ENCODE peak calls at places on chromosomes 13 and 19, in nine cellular contexts. One of them, this sample, is unnamed.

GRCh38 chr13:113064534-113065405 is 40.8 kb upstream of the F7 start:
- DNase-seq in mesenchymal stem cell: peak; percentile 49
- DNase-seq in kidney: peak; percentile 52
- DNase-seq in IMR-90: peak; percentile 60
- DNase-seq in ascending aorta: no peak
- DNase-seq in iPS DF 6.9: no peak
- DNase-seq in ovary: no peak
- DNase-seq in substantia nigra: no peak
- DNase-seq in upper lobe of left lung: no peak
- DNase-seq in this sample: no peak

GRCh38 chr19:58557253-58558065 is 952 bp downstream of the UBE2M start:
- DNase-seq in mesenchymal stem cell: no peak
- DNase-seq in kidney: peak; percentile 73
- DNase-seq in IMR-90: no peak
- DNase-seq in ascending aorta: no peak
- DNase-seq in iPS DF 6.9: no peak
- DNase-seq in ovary: peak; percentile 43
- DNase-seq in substantia nigra: no peak
- DNase-seq in upper lobe of left lung: no peak
- DNase-seq in this sample: peak; percentile 5

GRCh38 chr13:98581377-98581776 is 4.5 kb upstream of the STK24 start:
- DNase-seq in mesenchymal stem cell: no peak
- DNase-seq in kidney: no peak
- DNase-seq in IMR-90: no peak
- DNase-seq in ascending aorta: no peak
- DNase-seq in iPS DF 6.9: no peak
- DNase-seq in ovary: no peak
- DNase-seq in substantia nigra: no peak
- DNase-seq in upper lobe of left lung: no peak
- DNase-seq in this sample: no peak

GRCh38 chr13:30332516-30333165 is 25.3 kb upstream of the KATNAL1 start:
- DNase-seq in mesenchymal stem cell: no peak
- DNase-seq in kidney: no peak
- DNase-seq in IMR-90: no peak
- DNase-seq in ascending aorta: no peak
- DNase-seq in iPS DF 6.9: no peak
- DNase-seq in ovary: no peak
- DNase-seq in substantia nigra: no peak
- DNase-seq in upper lobe of left lung: no peak
- DNase-seq in this sample: peak; percentile 22

GRCh38 chr19:16867211-16867610 is 21.6 kb upstream of the F2RL3 start:
- DNase-seq in mesenchymal stem cell: no peak
- DNase-seq in kidney: no peak
- DNase-seq in IMR-90: no peak
- DNase-seq in ascending aorta: no peak
- DNase-seq in iPS DF 6.9: no peak
- DNase-seq in ovary: no peak
- DNase-seq in substantia nigra: no peak
- DNase-seq in upper lobe of left lung: no peak
- DNase-seq in this sample: no peak

GRCh38 chr19:31892060-31892459 is 453.4 kb upstream of the ZNF507 start:
- DNase-seq in mesenchymal stem cell: no peak
- DNase-seq in kidney: no peak
- DNase-seq in IMR-90: no peak
- DNase-seq in ascending aorta: no peak
- DNase-seq in iPS DF 6.9: no peak
- DNase-seq in ovary: no peak
- DNase-seq in substantia nigra: no peak
- DNase-seq in upper lobe of left lung: no peak
- DNase-seq in this sample: no peak

GRCh38 chr19:17249887-17250548 is 4.3 kb upstream of the NR2F6 start:
- DNase-seq in mesenchymal stem cell: no peak
- DNase-seq in kidney: no peak
- DNase-seq in IMR-90: no peak
- DNase-seq in ascending aorta: no peak
- DNase-seq in iPS DF 6.9: no peak
- DNase-seq in ovary: no peak
- DNase-seq in substantia nigra: no peak
- DNase-seq in upper lobe of left lung: no peak
- DNase-seq in this sample: no peak

GRCh38 chr13:44541601-44542000 is 34.5 kb downstream of the TSC22D1 start:
- DNase-seq in mesenchymal stem cell: no peak
- DNase-seq in kidney: no peak
- DNase-seq in IMR-90: no peak
- DNase-seq in ascending aorta: no peak
- DNase-seq in iPS DF 6.9: no peak
- DNase-seq in ovary: no peak
- DNase-seq in substantia nigra: no peak
- DNase-seq in upper lobe of left lung: no peak
- DNase-seq in this sample: no peak

GRCh38 chr13:40344270-40345148 is 321.9 kb downstream of the FOXO1 start:
- DNase-seq in mesenchymal stem cell: no peak
- DNase-seq in kidney: no peak
- DNase-seq in IMR-90: no peak
- DNase-seq in ascending aorta: no peak
- DNase-seq in iPS DF 6.9: no peak
- DNase-seq in ovary: no peak
- DNase-seq in substantia nigra: no peak
- DNase-seq in upper lobe of left lung: no peak
- DNase-seq in this sample: no peak

GRCh38 chr19:46350029-46350757 is 3.3 kb downstream of the PPP5C start:
- DNase-seq in mesenchymal stem cell: no peak
- DNase-seq in kidney: no peak
- DNase-seq in IMR-90: no peak
- DNase-seq in ascending aorta: no peak
- DNase-seq in iPS DF 6.9: no peak
- DNase-seq in ovary: no peak
- DNase-seq in substantia nigra: no peak
- DNase-seq in upper lobe of left lung: no peak
- DNase-seq in this sample: no peak

GRCh38 chr19:54156490-54156889 is 3.0 kb downstream of the LENG1 start:
- DNase-seq in mesenchymal stem cell: no peak
- DNase-seq in kidney: no peak
- DNase-seq in IMR-90: no peak
- DNase-seq in ascending aorta: no peak
- DNase-seq in iPS DF 6.9: no peak
- DNase-seq in ovary: no peak
- DNase-seq in substantia nigra: no peak
- DNase-seq in upper lobe of left lung: no peak
- DNase-seq in this sample: no peak

GRCh38 chr19:15291666-15292065 is 40.7 kb downstream of the BRD4 start:
- DNase-seq in mesenchymal stem cell: peak; percentile 34
- DNase-seq in kidney: no peak
- DNase-seq in IMR-90: peak; percentile 81
- DNase-seq in ascending aorta: no peak
- DNase-seq in iPS DF 6.9: no peak
- DNase-seq in ovary: no peak
- DNase-seq in substantia nigra: no peak
- DNase-seq in upper lobe of left lung: no peak
- DNase-seq in this sample: no peak
- H3K27ac ChIP-seq in mesenchymal stem cell: no peak overlapping the region
- H3K27ac ChIP-seq in kidney: no peak overlapping the region
- H3K27ac ChIP-seq in IMR-90: no peak overlapping the region
- H3K27ac ChIP-seq in ascending aorta: no peak overlapping the region
- H3K27ac ChIP-seq in iPS DF 6.9: no peak overlapping the region
- H3K27ac ChIP-seq in ovary: no peak overlapping the region
- H3K27ac ChIP-seq in substantia nigra: no peak overlapping the region
- H3K27ac ChIP-seq in upper lobe of left lung: no peak overlapping the region
- H3K27ac ChIP-seq in this sample: no peak overlapping the region

DNA sequence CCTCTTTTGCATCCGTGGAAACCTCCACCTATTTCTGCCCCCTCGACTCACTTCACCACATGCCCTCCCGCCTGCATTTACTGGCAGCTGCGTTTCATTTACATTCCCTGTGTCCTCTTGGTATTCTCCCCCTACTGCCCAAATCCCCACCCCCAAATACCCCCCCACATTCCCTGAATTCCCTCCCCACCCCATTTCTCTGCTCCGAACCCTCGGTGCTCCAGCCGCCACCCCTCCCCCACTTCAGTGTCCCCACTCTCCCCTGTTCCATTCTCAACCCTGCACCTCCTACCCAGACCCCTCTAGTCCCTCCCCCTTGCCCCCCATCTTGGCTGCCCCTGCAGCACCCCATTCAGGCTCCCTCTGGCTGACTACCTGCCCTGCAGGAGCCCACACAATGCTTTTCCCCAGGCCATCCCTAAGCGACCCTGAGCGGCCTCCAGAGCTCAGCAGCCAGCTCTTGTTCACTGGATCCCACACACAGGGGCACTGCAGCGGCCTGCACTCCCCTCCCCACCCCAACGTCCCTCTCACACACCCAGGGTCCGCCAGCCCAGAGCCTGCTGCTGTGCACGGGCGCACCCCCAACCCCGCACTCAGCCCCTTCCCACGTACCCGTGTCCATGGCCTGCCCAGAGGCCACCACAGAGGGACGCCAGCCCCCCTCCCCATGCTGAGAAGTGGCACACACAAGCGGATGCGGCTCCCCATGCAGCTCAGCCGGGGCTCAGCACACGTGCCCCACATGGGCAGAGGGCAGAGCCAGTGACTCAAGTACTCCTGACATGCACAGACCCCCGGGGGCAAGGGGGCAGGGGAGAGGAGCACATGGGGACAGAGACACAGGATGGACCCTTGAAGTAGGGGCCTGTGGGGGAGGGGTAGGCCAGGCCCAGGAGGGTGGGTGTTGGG is 26.3 kb downstream of the SHANK1 start:
- DNase-seq in mesenchymal stem cell: no peak
- DNase-seq in kidney: no peak
- DNase-seq in IMR-90: no peak
- DNase-seq in ascending aorta: no peak
- DNase-seq in iPS DF 6.9: no peak
- DNase-seq in ovary: no peak
- DNase-seq in substantia nigra: no peak
- DNase-seq in upper lobe of left lung: peak; percentile 59
- DNase-seq in this sample: no peak
- H3K27ac ChIP-seq in mesenchymal stem cell: no peak overlapping the region
- H3K27ac ChIP-seq in kidney: no peak overlapping the region
- H3K27ac ChIP-seq in IMR-90: no peak overlapping the region
- H3K27ac ChIP-seq in ascending aorta: no peak overlapping the region
- H3K27ac ChIP-seq in iPS DF 6.9: no peak overlapping the region
- H3K27ac ChIP-seq in ovary: no peak overlapping the region
- H3K27ac ChIP-seq in substantia nigra: no peak overlapping the region
- H3K27ac ChIP-seq in upper lobe of left lung: no peak overlapping the region
- H3K27ac ChIP-seq in this sample: no peak overlapping the region

DNA sequence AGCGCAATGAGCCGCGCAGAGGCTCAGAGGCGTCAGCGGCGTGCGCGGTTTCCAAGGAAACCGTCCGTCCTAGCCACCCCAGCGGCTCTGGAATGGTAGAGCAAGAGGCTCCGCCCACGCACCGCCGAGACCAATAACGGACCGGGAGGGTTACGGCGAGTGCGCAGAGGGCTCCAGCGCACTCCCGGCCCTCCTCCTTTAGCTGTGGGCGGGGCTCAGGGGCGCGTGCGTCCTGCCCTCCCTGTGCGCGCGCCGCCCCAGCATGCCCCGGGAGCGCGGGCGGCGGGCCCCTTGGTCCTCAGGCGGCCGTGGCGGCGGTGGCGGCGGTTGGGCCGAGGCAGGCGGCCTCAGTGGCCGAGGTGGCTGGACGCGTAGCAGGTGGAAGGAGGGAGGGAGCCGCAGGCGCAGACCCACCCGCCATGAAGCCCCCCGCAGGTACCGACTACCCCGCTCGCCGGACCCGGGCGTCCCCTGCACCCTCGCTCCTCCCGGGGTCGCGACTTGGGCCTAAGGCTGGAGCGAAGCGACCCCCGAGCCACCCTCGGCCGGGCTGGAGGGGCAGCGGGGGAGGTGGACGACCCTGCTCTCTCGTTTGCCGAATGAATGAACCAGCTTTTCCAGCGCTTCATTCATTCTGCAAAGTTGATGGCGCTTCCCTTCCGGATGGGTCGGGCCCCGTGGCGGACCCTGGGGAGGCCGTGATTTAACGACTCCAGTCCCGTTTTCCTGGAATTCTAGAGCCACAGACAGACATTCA is at the start of gene THOP1:
- DNase-seq in mesenchymal stem cell: peak; percentile 99
- DNase-seq in kidney: peak; percentile 100
- DNase-seq in IMR-90: peak; percentile 99
- DNase-seq in ascending aorta: peak; percentile 95
- DNase-seq in iPS DF 6.9: peak; percentile 98
- DNase-seq in ovary: peak; percentile 99
- DNase-seq in substantia nigra: peak; percentile 97
- DNase-seq in upper lobe of left lung: peak; percentile 98
- DNase-seq in this sample: peak; percentile 100
- H3K27ac ChIP-seq in mesenchymal stem cell: peak within 1 kb of the TSS; percentile 61
- H3K27ac ChIP-seq in kidney: peak within 1 kb of the TSS; percentile 84
- H3K27ac ChIP-seq in IMR-90: peak within 1 kb of the TSS; percentile 65
- H3K27ac ChIP-seq in ascending aorta: peak within 1 kb of the TSS; percentile 28
- H3K27ac ChIP-seq in iPS DF 6.9: no peak within 1 kb of the TSS
- H3K27ac ChIP-seq in ovary: no peak within 1 kb of the TSS
- H3K27ac ChIP-seq in substantia nigra: peak within 1 kb of the TSS; percentile 59
- H3K27ac ChIP-seq in upper lobe of left lung: peak within 1 kb of the TSS; percentile 36
- H3K27ac ChIP-seq in this sample: peak within 1 kb of the TSS; percentile 70

GRCh38 chr19:39142655-39143054 is 17.1 kb downstream of the PAK4 start:
- DNase-seq in mesenchymal stem cell: no peak
- DNase-seq in kidney: no peak
- DNase-seq in IMR-90: no peak
- DNase-seq in ascending aorta: no peak
- DNase-seq in iPS DF 6.9: no peak
- DNase-seq in ovary: no peak
- DNase-seq in substantia nigra: no peak
- DNase-seq in upper lobe of left lung: no peak
- DNase-seq in this sample: peak; percentile 5

GRCh38 chr19:39140195-39140516 is 14.6 kb downstream of the PAK4 start:
- DNase-seq in mesenchymal stem cell: no peak
- DNase-seq in kidney: no peak
- DNase-seq in IMR-90: no peak
- DNase-seq in ascending aorta: no peak
- DNase-seq in iPS DF 6.9: no peak
- DNase-seq in ovary: no peak
- DNase-seq in substantia nigra: no peak
- DNase-seq in upper lobe of left lung: no peak
- DNase-seq in this sample: no peak

GRCh38 chr19:39141929-39142328 is 16.3 kb downstream of the PAK4 start:
- DNase-seq in mesenchymal stem cell: no peak
- DNase-seq in kidney: no peak
- DNase-seq in IMR-90: no peak
- DNase-seq in ascending aorta: no peak
- DNase-seq in iPS DF 6.9: no peak
- DNase-seq in ovary: no peak
- DNase-seq in substantia nigra: no peak
- DNase-seq in upper lobe of left lung: no peak
- DNase-seq in this sample: no peak

GRCh38 chr19:39139305-39140194 is 14.0 kb downstream of the PAK4 start:
- DNase-seq in mesenchymal stem cell: no peak
- DNase-seq in kidney: no peak
- DNase-seq in IMR-90: no peak
- DNase-seq in ascending aorta: no peak
- DNase-seq in iPS DF 6.9: peak; percentile 50
- DNase-seq in ovary: no peak
- DNase-seq in substantia nigra: no peak
- DNase-seq in upper lobe of left lung: no peak
- DNase-seq in this sample: no peak

DNA sequence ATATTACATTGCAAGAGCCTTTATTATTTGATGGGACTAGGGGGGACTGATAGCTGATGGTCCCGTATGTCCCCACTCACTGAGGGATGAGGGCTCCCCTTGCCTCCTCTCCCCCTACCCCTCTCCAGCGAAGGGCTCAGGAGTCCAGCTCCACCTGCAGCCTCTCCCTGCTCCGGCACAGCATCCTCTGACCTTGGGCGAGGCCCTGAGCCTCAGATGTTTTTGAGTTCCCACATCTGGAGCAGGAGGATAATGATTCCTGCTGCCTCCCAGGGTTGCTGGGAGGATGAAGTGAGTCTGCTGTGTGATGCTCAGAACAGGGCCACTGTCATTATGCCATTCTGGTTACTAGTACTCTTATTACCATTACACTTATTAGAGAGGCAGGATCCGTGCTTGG is 15.0 kb downstream of the PAK4 start:
- DNase-seq in mesenchymal stem cell: no peak
- DNase-seq in kidney: no peak
- DNase-seq in IMR-90: no peak
- DNase-seq in ascending aorta: no peak
- DNase-seq in iPS DF 6.9: no peak
- DNase-seq in ovary: no peak
- DNase-seq in substantia nigra: no peak
- DNase-seq in upper lobe of left lung: no peak
- DNase-seq in this sample: no peak
- H3K27ac ChIP-seq in mesenchymal stem cell: peak overlapping the region; percentile 13
- H3K27ac ChIP-seq in kidney: no peak overlapping the region
- H3K27ac ChIP-seq in IMR-90: no peak overlapping the region
- H3K27ac ChIP-seq in ascending aorta: peak overlapping the region; percentile 47
- H3K27ac ChIP-seq in iPS DF 6.9: no peak overlapping the region
- H3K27ac ChIP-seq in ovary: peak overlapping the region; percentile 41
- H3K27ac ChIP-seq in substantia nigra: peak overlapping the region; percentile 31
- H3K27ac ChIP-seq in upper lobe of left lung: no peak overlapping the region
- H3K27ac ChIP-seq in this sample: peak overlapping the region; percentile 84

This sample was measured in hepatocyte.